ENCODE peak calls at places on chromosome 11, in six cellular contexts. One of them, this sample, is unnamed. For H3K4me1, the result is how much of the 10 kb centered on the place peaks cover.

GRCh38 chr11:40388097-40388818 is 1071.2 kb downstream of the LRRC4C start:
- DNase-seq in A549: no peak
- DNase-seq in tibial nerve: no peak
- DNase-seq in ovary: no peak
- DNase-seq in left lung: no peak
- DNase-seq in esophagus muscularis mucosa: no peak
- DNase-seq in this sample: no peak

GRCh38 chr11:45149483-45150056 is 3.1 kb downstream of the PRDM11 start:
- DNase-seq in A549: no peak
- DNase-seq in tibial nerve: no peak
- DNase-seq in ovary: no peak
- DNase-seq in left lung: no peak
- DNase-seq in esophagus muscularis mucosa: no peak
- DNase-seq in this sample: no peak

GRCh38 chr11:115963170-115963569 is 459.0 kb upstream of the CADM1 start:
- DNase-seq in A549: no peak
- DNase-seq in tibial nerve: no peak
- DNase-seq in ovary: no peak
- DNase-seq in left lung: no peak
- DNase-seq in esophagus muscularis mucosa: no peak
- DNase-seq in this sample: no peak

GRCh38 chr11:109606256-109606655 is 184.3 kb downstream of the C11orf87 start:
- DNase-seq in A549: no peak
- DNase-seq in tibial nerve: no peak
- DNase-seq in ovary: no peak
- DNase-seq in left lung: no peak
- DNase-seq in esophagus muscularis mucosa: no peak
- DNase-seq in this sample: no peak

GRCh38 chr11:72293391-72293790 is 49.4 kb upstream of the PHOX2A start:
- DNase-seq in A549: no peak
- DNase-seq in tibial nerve: no peak
- DNase-seq in ovary: no peak
- DNase-seq in left lung: no peak
- DNase-seq in esophagus muscularis mucosa: no peak
- DNase-seq in this sample: no peak

GRCh38 chr11:57434640-57435546 is 8.0 kb upstream of the SLC43A3 start:
- DNase-seq in A549: peak
- DNase-seq in tibial nerve: no peak
- DNase-seq in ovary: no peak
- DNase-seq in left lung: no peak
- DNase-seq in esophagus muscularis mucosa: no peak
- DNase-seq in this sample: no peak

GRCh38 chr11:77073328-77074001 is 6.7 kb downstream of the CAPN5 start:
- DNase-seq in A549: peak
- DNase-seq in tibial nerve: peak
- DNase-seq in ovary: peak
- DNase-seq in left lung: peak
- DNase-seq in esophagus muscularis mucosa: no peak
- DNase-seq in this sample: peak

GRCh38 chr11:74984070-74984469 is 4.7 kb upstream of the NEU3 start:
- DNase-seq in A549: no peak
- DNase-seq in tibial nerve: no peak
- DNase-seq in ovary: no peak
- DNase-seq in left lung: no peak
- DNase-seq in esophagus muscularis mucosa: no peak
- DNase-seq in this sample: no peak

GRCh38 chr11:67410369-67410831 is 5.1 kb upstream of the CARNS1 start:
- DNase-seq in A549: no peak
- DNase-seq in tibial nerve: no peak
- DNase-seq in ovary: no peak
- DNase-seq in left lung: no peak
- DNase-seq in esophagus muscularis mucosa: no peak
- DNase-seq in this sample: no peak

GRCh38 chr11:126585388-126586302 is 230.2 kb downstream of the ST3GAL4 start:
- DNase-seq in A549: peak
- DNase-seq in tibial nerve: peak
- DNase-seq in ovary: peak
- DNase-seq in left lung: peak
- DNase-seq in esophagus muscularis mucosa: peak
- DNase-seq in this sample: peak

GRCh38 chr11:44017443-44018126 is 30.2 kb upstream of the ACCSL start:
- DNase-seq in A549: no peak
- DNase-seq in tibial nerve: no peak
- DNase-seq in ovary: peak
- DNase-seq in left lung: no peak
- DNase-seq in esophagus muscularis mucosa: peak
- DNase-seq in this sample: no peak

GRCh38 chr11:70537576-70538571 is 139.5 kb downstream of the CTTN start:
- DNase-seq in A549: no peak
- DNase-seq in tibial nerve: no peak
- DNase-seq in ovary: no peak
- DNase-seq in left lung: no peak
- DNase-seq in esophagus muscularis mucosa: no peak
- DNase-seq in this sample: peak

GRCh38 chr11:62445314-62445740 is 26.5 kb downstream of the SCGB1A1 start:
- DNase-seq in A549: no peak
- DNase-seq in tibial nerve: no peak
- DNase-seq in ovary: peak
- DNase-seq in left lung: no peak
- DNase-seq in esophagus muscularis mucosa: no peak
- DNase-seq in this sample: peak

GRCh38 chr11:125085301-125086081 is 22.4 kb downstream of the SLC37A2 start:
- DNase-seq in A549: no peak
- DNase-seq in tibial nerve: no peak
- DNase-seq in ovary: no peak
- DNase-seq in left lung: no peak
- DNase-seq in esophagus muscularis mucosa: no peak
- DNase-seq in this sample: no peak

GRCh38 chr11:45817191-45817590 is 12.2 kb downstream of the SLC35C1 start:
- DNase-seq in A549: no peak
- DNase-seq in tibial nerve: no peak
- DNase-seq in ovary: no peak
- DNase-seq in left lung: no peak
- DNase-seq in esophagus muscularis mucosa: no peak
- DNase-seq in this sample: no peak

GRCh38 chr11:59939482-59939881 is 1.2 kb downstream of the OOSP1 start:
- DNase-seq in A549: no peak
- DNase-seq in tibial nerve: no peak
- DNase-seq in ovary: no peak
- DNase-seq in left lung: no peak
- DNase-seq in esophagus muscularis mucosa: no peak
- DNase-seq in this sample: no peak

GRCh38 chr11:29019960-29020683 is 911.9 kb downstream of the METTL15 start:
- DNase-seq in A549: peak
- DNase-seq in tibial nerve: no peak
- DNase-seq in ovary: no peak
- DNase-seq in left lung: no peak
- DNase-seq in esophagus muscularis mucosa: no peak
- DNase-seq in this sample: no peak

GRCh38 chr11:120841074-120841473 is 182.8 kb upstream of the TBCEL start:
- DNase-seq in A549: no peak
- DNase-seq in tibial nerve: no peak
- DNase-seq in ovary: no peak
- DNase-seq in left lung: no peak
- DNase-seq in esophagus muscularis mucosa: no peak
- DNase-seq in this sample: no peak

GRCh38 chr11:120839201-120839600 is 184.7 kb upstream of the TBCEL start:
- DNase-seq in A549: no peak
- DNase-seq in tibial nerve: no peak
- DNase-seq in ovary: no peak
- DNase-seq in left lung: no peak
- DNase-seq in esophagus muscularis mucosa: no peak
- DNase-seq in this sample: no peak

GRCh38 chr11:120839846-120840402 is 184.0 kb upstream of the TBCEL start:
- DNase-seq in A549: no peak
- DNase-seq in tibial nerve: no peak
- DNase-seq in ovary: no peak
- DNase-seq in left lung: no peak
- DNase-seq in esophagus muscularis mucosa: no peak
- DNase-seq in this sample: no peak

GRCh38 chr11:120840661-120841060 is 183.2 kb upstream of the TBCEL start:
- DNase-seq in A549: no peak
- DNase-seq in tibial nerve: no peak
- DNase-seq in ovary: no peak
- DNase-seq in left lung: no peak
- DNase-seq in esophagus muscularis mucosa: no peak
- DNase-seq in this sample: no peak

DNA sequence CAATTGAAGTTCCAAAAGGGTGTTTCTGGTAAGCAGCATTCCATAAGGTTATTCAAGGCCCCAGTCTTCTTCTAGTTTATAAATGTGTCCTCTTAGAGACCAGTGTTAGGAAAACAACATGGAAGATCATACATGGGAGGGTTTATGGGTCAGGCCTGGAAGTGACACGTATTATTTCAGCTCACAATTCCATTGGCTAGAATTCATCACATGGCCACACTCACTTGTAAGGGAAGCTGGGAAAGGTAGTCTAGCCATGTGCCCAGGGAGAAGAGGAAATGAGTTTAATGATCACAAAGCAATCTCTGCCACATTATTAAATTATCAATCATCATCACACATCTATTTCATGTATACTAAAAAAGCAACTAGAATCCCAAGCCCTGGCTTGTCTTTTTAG is 181.7 kb upstream of the TBCEL start:
- DNase-seq in A549: no peak
- DNase-seq in tibial nerve: no peak
- DNase-seq in ovary: no peak
- DNase-seq in left lung: no peak
- DNase-seq in esophagus muscularis mucosa: no peak
- DNase-seq in this sample: no peak
- H3K4me1 ChIP-seq in A549: under half
- H3K4me1 ChIP-seq in tibial nerve: under half
- H3K4me1 ChIP-seq in ovary: under half
- H3K4me1 ChIP-seq in left lung: under half
- H3K4me1 ChIP-seq in esophagus muscularis mucosa: under half
- H3K4me1 ChIP-seq in this sample: under half

GRCh38 chr11:65619281-65619928 is 3.8 kb downstream of the PCNX3 start:
- DNase-seq in A549: no peak
- DNase-seq in tibial nerve: no peak
- DNase-seq in ovary: peak
- DNase-seq in left lung: peak
- DNase-seq in esophagus muscularis mucosa: no peak
- DNase-seq in this sample: no peak

GRCh38 chr11:65623177-65623576 is 7.6 kb downstream of the PCNX3 start:
- DNase-seq in A549: no peak
- DNase-seq in tibial nerve: no peak
- DNase-seq in ovary: no peak
- DNase-seq in left lung: no peak
- DNase-seq in esophagus muscularis mucosa: no peak
- DNase-seq in this sample: no peak

GRCh38 chr11:65622011-65622410 is 6.4 kb downstream of the PCNX3 start:
- DNase-seq in A549: no peak
- DNase-seq in tibial nerve: no peak
- DNase-seq in ovary: no peak
- DNase-seq in left lung: peak
- DNase-seq in esophagus muscularis mucosa: no peak
- DNase-seq in this sample: peak

GRCh38 chr11:65620666-65621065 is 5.1 kb downstream of the PCNX3 start:
- DNase-seq in A549: no peak
- DNase-seq in tibial nerve: no peak
- DNase-seq in ovary: peak
- DNase-seq in left lung: peak
- DNase-seq in esophagus muscularis mucosa: no peak
- DNase-seq in this sample: peak

DNA sequence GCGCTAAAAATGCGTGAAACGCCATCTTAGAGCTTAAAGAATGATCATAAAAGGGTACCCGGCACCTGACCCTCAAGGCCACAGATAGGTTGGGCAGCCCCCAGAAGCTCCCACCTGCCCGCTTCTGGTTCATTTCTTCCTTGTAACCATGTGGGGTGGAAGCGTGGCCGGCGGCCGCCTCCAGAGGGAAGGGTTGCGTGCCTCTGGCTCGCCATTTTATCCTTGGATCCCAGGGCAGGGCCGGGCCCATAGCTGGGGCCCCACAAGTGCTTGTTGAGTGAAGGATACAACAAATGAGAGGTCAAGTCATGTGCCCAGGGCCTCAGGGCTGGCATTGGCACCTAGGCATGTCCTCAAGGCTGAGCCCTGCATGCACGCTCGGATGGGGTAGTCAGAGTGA is 5.9 kb downstream of the PCNX3 start:
- DNase-seq in A549: no peak
- DNase-seq in tibial nerve: no peak
- DNase-seq in ovary: no peak
- DNase-seq in left lung: peak
- DNase-seq in esophagus muscularis mucosa: no peak
- DNase-seq in this sample: no peak
- H3K4me3 ChIP-seq in A549: no peak
- H3K4me3 ChIP-seq in tibial nerve: no peak
- H3K4me3 ChIP-seq in ovary: no peak
- H3K4me3 ChIP-seq in left lung: no peak
- H3K4me3 ChIP-seq in esophagus muscularis mucosa: no peak
- H3K4me3 ChIP-seq in this sample: no peak

GRCh38 chr11:64876226-64876750 is 2.1 kb downstream of the EHD1 start:
- DNase-seq in A549: no peak
- DNase-seq in tibial nerve: no peak
- DNase-seq in ovary: no peak
- DNase-seq in left lung: no peak
- DNase-seq in esophagus muscularis mucosa: no peak
- DNase-seq in this sample: no peak
- H3K4me1 ChIP-seq in A549: under half
- H3K4me1 ChIP-seq in tibial nerve: half or more
- H3K4me1 ChIP-seq in ovary: under half
- H3K4me1 ChIP-seq in left lung: half or more
- H3K4me1 ChIP-seq in esophagus muscularis mucosa: half or more
- H3K4me1 ChIP-seq in this sample: under half

GRCh38 chr11:128520886-128521696 is 66.3 kb downstream of the ETS1 start:
- DNase-seq in A549: no peak
- DNase-seq in tibial nerve: no peak
- DNase-seq in ovary: no peak
- DNase-seq in left lung: no peak
- DNase-seq in esophagus muscularis mucosa: no peak
- DNase-seq in this sample: no peak

GRCh38 chr11:128518493-128519207 is 68.7 kb downstream of the ETS1 start:
- DNase-seq in A549: no peak
- DNase-seq in tibial nerve: no peak
- DNase-seq in ovary: no peak
- DNase-seq in left lung: no peak
- DNase-seq in esophagus muscularis mucosa: no peak
- DNase-seq in this sample: peak

GRCh38 chr11:128519353-128519752 is 68.0 kb downstream of the ETS1 start:
- DNase-seq in A549: no peak
- DNase-seq in tibial nerve: no peak
- DNase-seq in ovary: no peak
- DNase-seq in left lung: no peak
- DNase-seq in esophagus muscularis mucosa: no peak
- DNase-seq in this sample: no peak

GRCh38 chr11:128521697-128522062 is 65.7 kb downstream of the ETS1 start:
- DNase-seq in A549: no peak
- DNase-seq in tibial nerve: no peak
- DNase-seq in ovary: peak
- DNase-seq in left lung: peak
- DNase-seq in esophagus muscularis mucosa: no peak
- DNase-seq in this sample: peak

GRCh38 chr11:128520206-128520885 is 67.0 kb downstream of the ETS1 start:
- DNase-seq in A549: no peak
- DNase-seq in tibial nerve: no peak
- DNase-seq in ovary: no peak
- DNase-seq in left lung: no peak
- DNase-seq in esophagus muscularis mucosa: no peak
- DNase-seq in this sample: no peak
- H3K4me3 ChIP-seq in A549: peak
- H3K4me3 ChIP-seq in tibial nerve: peak
- H3K4me3 ChIP-seq in ovary: peak
- H3K4me3 ChIP-seq in left lung: peak
- H3K4me3 ChIP-seq in esophagus muscularis mucosa: peak
- H3K4me3 ChIP-seq in this sample: peak

This sample was measured in right cardiac atrium.